ENCODE peak calls at places on chromosome 22, in nine cellular contexts. Y is tibial nerve; H is CD8-positive, alpha-beta memory T cell; A is cardiac muscle cell; Z is OCI-LY7; G is thoracic aorta; T is epithelial cell of esophagus; X is NCI-H446 treated with DMSO at 0.1 percent for 48 hours; D is psoas muscle. R is an unnamed sample.

GRCh38 chr22:33601062-33601461 is 319.2 kb downstream of the LARGE1 start:
- DNase-seq in Z (no peak), D (no peak), Y (no peak), X (no peak), H (no peak), T (no peak), A (no peak), G (no peak), R (no peak)

GRCh38 chr22:49426618-49427266 is 400.9 kb downstream of the BRD1 start:
- DNase-seq in X (no peak), Z (no peak), Y (no peak), A (no peak), H (no peak), T (no peak), G (no peak), D (no peak), R (no peak)

GRCh38 chr22:41681616-41682015 is 7.1 kb downstream of the SNU13 start:
- DNase-seq in D (no peak), A (no peak), T (peak), Z (peak), H (no peak), Y (no peak), G (no peak), X (no peak), R (no peak)

GRCh38 chr22:35930933-35931332 is 97.7 kb downstream of the RBFOX2 start:
- DNase-seq in D (no peak), Y (no peak), G (no peak), Z (peak), T (peak), H (no peak), X (peak), A (peak), R (no peak)

GRCh38 chr22:32836286-32836859 is 34.9 kb downstream of the TIMP3 start:
- DNase-seq in H (no peak), X (peak), A (no peak), D (no peak), Z (peak), Y (no peak), G (no peak), T (peak), R (no peak)

GRCh38 chr22:37259540-37260029 is 15.5 kb upstream of the RAC2 start:
- DNase-seq in D (no peak), X (no peak), Z (peak), G (no peak), A (peak), H (no peak), Y (no peak), T (peak), R (no peak)

GRCh38 chr22:38314992-38315800 is 2.0 kb downstream of the CSNK1E start:
- DNase-seq in G (no peak), H (peak), X (no peak), A (no peak), Y (no peak), T (no peak), D (no peak), Z (peak), R (no peak)

GRCh38 chr22:29798801-29799200 is 31.6 kb downstream of the UQCR10 start:
- DNase-seq in H (no peak), Z (no peak), A (no peak), X (no peak), G (no peak), D (peak), T (no peak), Y (no peak), R (no peak)

GRCh38 chr22:22167791-22168189 is 76.8 kb upstream of the VPREB1 start:
- DNase-seq in T (no peak), D (no peak), Z (peak), H (peak), Y (no peak), A (no peak), G (no peak), X (no peak), R (no peak)

GRCh38 chr22:36470994-36471331 is 10.5 kb downstream of the TXN2 start:
- DNase-seq in Z (no peak), A (no peak), T (peak), X (no peak), G (no peak), H (no peak), Y (no peak), D (no peak), R (no peak)

GRCh38 chr22:45164217-45165123 is 745 bp downstream of the NUP50 start:
- DNase-seq in X (no peak), H (peak), T (peak), Z (peak), D (peak), G (no peak), A (peak), Y (no peak), R (no peak)

GRCh38 chr22:50576806-50577696 is 1.2 kb downstream of the CPT1B start:
- DNase-seq in G (no peak), A (no peak), X (no peak), T (no peak), Z (no peak), Y (no peak), H (no peak), D (no peak), R (no peak)

GRCh38 chr22:44605486-44605885 is 96.5 kb upstream of the PRR5 start:
- DNase-seq in A (no peak), Y (no peak), Z (no peak), T (no peak), D (no peak), X (no peak), H (no peak), G (no peak), R (no peak)

GRCh38 chr22:49237703-49238102 is 590.0 kb downstream of the BRD1 start:
- DNase-seq in G (no peak), Y (no peak), Z (no peak), H (no peak), D (no peak), A (no peak), T (no peak), X (no peak), R (no peak)

GRCh38 chr22:28139993-28140392 is 220.9 kb upstream of the PITPNB start:
- DNase-seq in H (no peak), G (no peak), D (no peak), T (peak), Z (no peak), Y (no peak), X (no peak), A (peak), R (no peak)

GRCh38 chr22:45341503-45341902 is 31.8 kb downstream of the FAM118A start:
- DNase-seq in Z (no peak), H (peak), X (no peak), Y (no peak), A (peak), T (no peak), G (no peak), D (no peak), R (no peak)

GRCh38 chr22:48477031-48477721 is 1350.5 kb downstream of the BRD1 start:
- DNase-seq in Z (no peak), A (no peak), H (no peak), T (no peak), Y (peak), G (no peak), D (peak), X (no peak), R (no peak)

GRCh38 chr22:50301581-50301991 is 5.9 kb downstream of the PLXNB2 start:
- DNase-seq in X (no peak), Z (no peak), D (no peak), T (no peak), G (no peak), Y (no peak), H (no peak), A (no peak), R (no peak)

GRCh38 chr22:50317178-50317577 is 9.6 kb downstream of the DENND6B start:
- DNase-seq in G (no peak), Z (no peak), Y (no peak), A (no peak), X (no peak), D (no peak), H (no peak), T (no peak), R (no peak)

GRCh38 chr22:28780296-28780695 is 7.8 kb downstream of the CCDC117 start:
- DNase-seq in A (no peak), D (no peak), G (no peak), H (no peak), Y (no peak), T (no peak), X (no peak), Z (no peak), R (no peak)

GRCh38 chr22:20777420-20778177 is 3.7 kb downstream of the SERPIND1 start:
- DNase-seq in A (peak), G (no peak), D (no peak), Z (no peak), T (peak), Y (no peak), H (no peak), X (no peak), R (no peak)

GRCh38 chr22:31637938-31638618 is 23.9 kb downstream of the PISD start:
- DNase-seq in D (no peak), Z (peak), X (no peak), H (no peak), A (no peak), G (no peak), Y (no peak), T (peak), R (no peak)

GRCh38 chr22:38871360-38872171 is 450 bp downstream of the CBX6 start:
- DNase-seq in T (no peak), X (no peak), D (no peak), G (no peak), Y (no peak), A (peak), Z (peak), H (no peak), R (no peak)

GRCh38 chr22:25702571-25703167 is 39.3 kb upstream of the MYO18B start:
- DNase-seq in G (no peak), A (no peak), Z (no peak), T (peak), H (no peak), X (no peak), Y (no peak), D (no peak), R (no peak)